ENCODE peak calls at places on chromosomes 16 and 17, in nine cellular contexts. B is HFF-Myc, S is dorsolateral prefrontal cortex, L is choroid plexus epithelial cell, W is astrocyte of the cerebellum, A is DND-41, P is PC-3, J is gastrocnemius medialis, D is tibial artery. R is an unnamed sample.

GRCh38 chr16:66904846-66905632 is 13.6 kb downstream of the CDH16 start:
- DNase-seq in P (no peak), A (no peak), W (no peak), J (no peak), D (no peak), L (no peak), S (no peak), B (no peak), R (peak)

GRCh38 chr17:48054238-48055185 is 6.4 kb downstream of the NFE2L1 start:
- DNase-seq in D (peak), P (no peak), W (peak), J (peak), S (peak), B (no peak), A (no peak), L (peak), R (peak)

GRCh38 chr16:2827481-2827790 is 2.7 kb upstream of the ZG16B start:
- DNase-seq in B (no peak), L (no peak), P (no peak), D (no peak), S (no peak), A (no peak), W (no peak), J (no peak), R (no peak)

GRCh38 chr17:70108166-70108565 is 33.1 kb downstream of the KCNJ16 start:
- DNase-seq in W (no peak), J (no peak), A (no peak), P (no peak), S (no peak), D (no peak), L (no peak), B (no peak), R (no peak)

GRCh38 chr17:50763716-50764450 is 3.4 kb downstream of the ANKRD40CL start:
- DNase-seq in A (no peak), L (no peak), W (no peak), B (no peak), P (peak), J (no peak), D (no peak), S (no peak), R (no peak)

GRCh38 chr17:29585080-29585751 is 4.2 kb downstream of the GIT1 start:
- DNase-seq in L (peak), J (no peak), W (no peak), S (peak), P (no peak), B (no peak), A (no peak), D (no peak), R (no peak)

GRCh38 chr17:72560303-72561247 is 439.8 kb downstream of the SOX9 start:
- DNase-seq in D (no peak), A (peak), L (peak), B (no peak), W (peak), J (no peak), P (peak), S (peak), R (peak)

GRCh38 chr17:8436169-8436932 is 667 bp downstream of the NDEL1 start:
- DNase-seq in J (peak), W (no peak), S (no peak), L (peak), D (peak), P (peak), A (peak), B (no peak), R (peak)

GRCh38 chr16:81778861-81779539 is at the start of gene PLCG2:
- DNase-seq in L (peak), B (no peak), W (no peak), A (no peak), J (peak), P (peak), S (peak), D (peak), R (peak)

GRCh38 chr17:59754547-59754946 is 47.1 kb downstream of the VMP1 start:
- DNase-seq in D (no peak), S (no peak), W (peak), L (peak), J (no peak), P (peak), B (peak), A (peak), R (peak)

GRCh38 chr17:4858880-4859260 is 25.7 kb downstream of the MINK1 start:
- DNase-seq in B (no peak), P (peak), W (no peak), D (no peak), J (no peak), S (peak), L (peak), A (no peak), R (peak)

GRCh38 chr17:20306924-20307323 is 160.4 kb downstream of the LGALS9B start:
- DNase-seq in P (no peak), L (no peak), W (no peak), A (no peak), D (no peak), S (no peak), B (no peak), J (no peak), R (no peak)

GRCh38 chr17:29615492-29616299 is 7.0 kb downstream of the CORO6 start:
- DNase-seq in S (peak), W (no peak), J (peak), D (peak), B (no peak), P (peak), A (peak), L (peak), R (peak)

GRCh38 chr16:53435066-53435688 is 906 bp downstream of the RBL2 start:
- DNase-seq in D (peak), A (peak), S (peak), B (peak), W (peak), P (peak), L (peak), J (peak), R (peak)

GRCh38 chr16:69386596-69386995 is 789 bp upstream of the TERF2 start:
- DNase-seq in J (no peak), A (no peak), L (peak), P (no peak), D (no peak), B (no peak), W (no peak), S (no peak), R (no peak)

GRCh38 chr17:46063239-46063638 is 64.2 kb downstream of the STH start:
- DNase-seq in A (no peak), L (peak), J (peak), D (no peak), W (no peak), S (no peak), P (peak), B (no peak), R (peak)

GRCh38 chr16:23114131-23114904 is 34.9 kb downstream of the USP31 start:
- DNase-seq in A (no peak), S (no peak), J (no peak), P (no peak), L (no peak), W (no peak), B (no peak), D (no peak), R (peak)

GRCh38 chr17:8766731-8767130 is 8.4 kb upstream of the SPDYE4 start:
- DNase-seq in L (no peak), P (no peak), A (no peak), J (no peak), B (no peak), S (no peak), D (no peak), W (no peak), R (peak)

GRCh38 chr17:1054656-1055055 is 57.7 kb downstream of the TIMM22 start:
- DNase-seq in S (no peak), L (no peak), P (no peak), D (no peak), A (no peak), W (no peak), J (no peak), B (no peak), R (no peak)

GRCh38 chr16:50213939-50214519 is 52.3 kb upstream of the ADCY7 start:
- DNase-seq in B (no peak), D (no peak), W (peak), J (no peak), S (no peak), L (peak), A (no peak), P (peak), R (peak)

GRCh38 chr16:10180771-10181163 is 1.5 kb downstream of the GRIN2A start:
- DNase-seq in W (no peak), L (no peak), P (no peak), B (no peak), S (peak), D (no peak), J (no peak), A (peak), R (no peak)

GRCh38 chr16:75687361-75687760 is 10.6 kb upstream of the CPHXL2 start:
- DNase-seq in P (no peak), B (no peak), J (no peak), W (no peak), S (no peak), L (no peak), A (no peak), D (no peak), R (no peak)

GRCh38 chr16:85004587-85005205 is 6.6 kb downstream of the ZDHHC7 start:
- DNase-seq in S (no peak), A (no peak), L (peak), D (no peak), P (peak), B (no peak), J (no peak), W (peak), R (peak)

GRCh38 chr17:40251576-40251975 is 32.5 kb downstream of the WIPF2 start:
- DNase-seq in A (no peak), L (peak), S (no peak), D (peak), J (no peak), W (peak), P (peak), B (peak), R (peak)

GRCh38 chr17:3502466-3502865 is 26.7 kb downstream of the ASPA start:
- DNase-seq in A (no peak), P (no peak), B (no peak), D (no peak), W (no peak), J (no peak), S (no peak), L (no peak), R (no peak)

GRCh38 chr17:42670199-42670924 is 6.4 kb downstream of the PLEKHH3 start:
- DNase-seq in J (no peak), S (no peak), A (no peak), W (no peak), P (no peak), B (no peak), D (no peak), L (peak), R (no peak)

GRCh38 chr16:15953477-15953876 is 4.1 kb downstream of the ABCC1 start:
- DNase-seq in J (no peak), L (no peak), W (no peak), A (no peak), P (no peak), B (no peak), D (no peak), S (no peak), R (no peak)

GRCh38 chr16:82859638-82860037 is 232.9 kb downstream of the CDH13 start:
- DNase-seq in J (no peak), S (no peak), A (no peak), B (no peak), W (no peak), L (peak), D (no peak), P (no peak), R (no peak)

GRCh38 chr17:17792551-17793377 is 44.0 kb downstream of the SREBF1 start:
- DNase-seq in A (peak), L (peak), S (peak), D (no peak), J (no peak), W (peak), B (no peak), P (peak), R (no peak)

GRCh38 chr17:18380471-18381157 is 3.0 kb downstream of the EVPLL start:
- DNase-seq in A (no peak), D (no peak), B (no peak), L (no peak), S (no peak), J (no peak), W (no peak), P (no peak), R (no peak)

GRCh38 chr17:27294689-27295630 is 1.0 kb downstream of the WSB1 start:
- DNase-seq in A (peak), B (peak), D (peak), W (peak), P (peak), J (peak), L (peak), S (no peak), R (peak)

GRCh38 chr17:41392278-41392677 is 5.1 kb downstream of the KRT31 start:
- DNase-seq in A (no peak), S (no peak), D (no peak), B (no peak), J (no peak), P (no peak), W (no peak), L (peak), R (no peak)

GRCh38 chr16:4976079-4976478 is 17.9 kb downstream of the SEC14L5 start:
- DNase-seq in L (no peak), D (no peak), W (no peak), J (no peak), S (no peak), A (no peak), B (no peak), P (no peak), R (no peak)
- H3K4me3 ChIP-seq in L (no peak), D (no peak), W (no peak), J (no peak), S (no peak), A (no peak), B (no peak), P (no peak), R (no peak)

DNA sequence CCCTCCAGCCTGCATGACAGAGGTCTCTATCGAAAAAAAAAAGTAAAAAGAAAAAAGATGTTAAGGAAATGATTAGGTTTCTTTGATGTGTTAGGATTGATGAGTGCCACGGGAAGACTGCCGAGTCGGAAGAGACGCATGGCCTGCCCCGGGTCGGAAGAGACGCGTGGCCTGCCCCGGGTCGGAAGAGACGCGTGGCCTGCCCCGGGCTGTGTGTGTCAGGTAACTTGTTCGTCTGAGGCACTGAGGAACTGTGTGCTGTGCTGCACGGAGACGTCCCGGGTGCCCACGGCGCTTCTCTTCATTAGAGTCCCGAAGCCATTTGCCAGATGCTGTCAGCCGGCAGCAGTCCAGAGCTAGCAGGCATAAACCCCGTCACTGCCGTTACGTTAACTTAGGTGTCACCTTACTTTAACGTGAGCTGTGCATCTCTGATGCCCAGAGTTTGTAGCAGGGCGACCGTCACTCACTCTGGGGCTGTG is 40.5 kb upstream of the FASN start:
- DNase-seq in W (no peak), A (no peak), D (no peak), B (no peak), S (no peak), P (no peak), J (no peak), L (no peak), R (no peak)
- TF ChIP-seq CTCF in W (no peak), A (no peak), D (no peak), B (no peak), S (no peak), P (no peak), J (no peak), L (no peak), R (no peak)

GRCh38 chr16:56192971-56193936 is 2.0 kb downstream of the GNAO1 start:
- DNase-seq in A (peak), L (no peak), W (no peak), D (no peak), P (no peak), J (no peak), S (peak), B (no peak), R (no peak)
- H3K4me3 ChIP-seq in A (peak), L (no peak), W (no peak), D (peak), P (no peak), J (no peak), S (peak), B (no peak), R (no peak)

DNA sequence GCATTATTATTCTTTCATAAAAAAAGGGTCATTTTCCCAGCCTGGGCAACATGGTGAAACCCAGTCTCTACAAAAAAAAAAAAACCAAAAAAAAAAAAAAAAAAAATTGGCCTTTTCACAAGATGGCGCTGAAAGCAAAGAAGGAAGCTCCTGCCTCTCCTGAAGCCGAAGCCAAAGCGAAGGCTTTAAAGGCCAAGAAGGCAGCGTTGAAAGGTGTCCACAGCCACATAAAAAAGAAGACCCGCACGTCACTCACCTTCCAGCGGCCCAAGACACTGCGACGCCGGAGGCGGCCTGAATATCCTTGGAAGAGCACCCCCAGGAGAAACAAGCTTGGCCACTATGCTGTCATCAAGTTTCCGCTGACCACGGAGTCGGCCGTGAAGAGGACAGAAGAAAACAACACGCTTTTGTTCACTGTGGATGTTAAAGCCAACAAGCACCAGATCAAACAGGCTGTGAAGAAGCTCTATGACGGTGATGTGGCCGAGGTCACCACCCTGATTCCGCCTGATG is 4.9 kb upstream of the PGAP6 start:
- DNase-seq in W (no peak), A (no peak), D (no peak), J (no peak), P (no peak), B (no peak), S (no peak), L (no peak), R (no peak)
- TF ChIP-seq CTCF in W (no peak), A (no peak), D (no peak), J (no peak), P (no peak), B (no peak), S (no peak), L (peak), R (no peak)

R was measured in epithelial cell of esophagus.